ENCODE peak calls at places on chromosomes 4 and X, in four cellular contexts. C, S, Y and H are unnamed samples. For H3K27me3, the result is how much of the 10 kb centered on the place peaks cover.

GRCh38 chr4:184384056-184384809 is 90.1 kb downstream of the IRF2 start:
- DNase-seq in C (peak), S (no peak), Y (peak), H (peak)

GRCh38 chrX:38959736-38960534 is 158.7 kb downstream of the MID1IP1 start:
- DNase-seq in C (no peak), S (no peak), Y (no peak), H (no peak)

GRCh38 chrX:23990455-23990854 is 36.5 kb downstream of the KLHL15 start:
- DNase-seq in C (no peak), S (no peak), Y (no peak), H (no peak)

GRCh38 chr4:147334478-147334877 is 146.4 kb upstream of the EDNRA start:
- DNase-seq in C (no peak), S (no peak), Y (peak), H (no peak)

GRCh38 chr4:146435962-146436361 is 85.8 kb downstream of the SLC10A7 start:
- DNase-seq in C (no peak), S (no peak), Y (no peak), H (no peak)

GRCh38 chr4:120517966-120518365 is 404.6 kb downstream of the PRDM5 start:
- DNase-seq in C (peak), S (no peak), Y (peak), H (peak)

GRCh38 chr4:185573651-185574199 is 38.4 kb upstream of the PDLIM3 start:
- DNase-seq in C (peak), S (no peak), Y (peak), H (peak)

GRCh38 chr4:155974957-155975356 is 21.3 kb upstream of the CTSO start:
- DNase-seq in C (no peak), S (no peak), Y (no peak), H (no peak)

GRCh38 chr4:111475001-111475400 is 670.3 kb upstream of the FAM241A start:
- DNase-seq in C (peak), S (no peak), Y (peak), H (no peak)

GRCh38 chrX:38166478-38167083 is 54.1 kb downstream of the SRPX start:
- DNase-seq in C (peak), S (no peak), Y (peak), H (no peak)

GRCh38 chrX:7852166-7852565 is 9.2 kb downstream of the VCX start:
- DNase-seq in C (no peak), S (no peak), Y (no peak), H (no peak)
- TF ChIP-seq CTCF in C (no peak), S (no peak), Y (no peak), H (no peak)

DNA sequence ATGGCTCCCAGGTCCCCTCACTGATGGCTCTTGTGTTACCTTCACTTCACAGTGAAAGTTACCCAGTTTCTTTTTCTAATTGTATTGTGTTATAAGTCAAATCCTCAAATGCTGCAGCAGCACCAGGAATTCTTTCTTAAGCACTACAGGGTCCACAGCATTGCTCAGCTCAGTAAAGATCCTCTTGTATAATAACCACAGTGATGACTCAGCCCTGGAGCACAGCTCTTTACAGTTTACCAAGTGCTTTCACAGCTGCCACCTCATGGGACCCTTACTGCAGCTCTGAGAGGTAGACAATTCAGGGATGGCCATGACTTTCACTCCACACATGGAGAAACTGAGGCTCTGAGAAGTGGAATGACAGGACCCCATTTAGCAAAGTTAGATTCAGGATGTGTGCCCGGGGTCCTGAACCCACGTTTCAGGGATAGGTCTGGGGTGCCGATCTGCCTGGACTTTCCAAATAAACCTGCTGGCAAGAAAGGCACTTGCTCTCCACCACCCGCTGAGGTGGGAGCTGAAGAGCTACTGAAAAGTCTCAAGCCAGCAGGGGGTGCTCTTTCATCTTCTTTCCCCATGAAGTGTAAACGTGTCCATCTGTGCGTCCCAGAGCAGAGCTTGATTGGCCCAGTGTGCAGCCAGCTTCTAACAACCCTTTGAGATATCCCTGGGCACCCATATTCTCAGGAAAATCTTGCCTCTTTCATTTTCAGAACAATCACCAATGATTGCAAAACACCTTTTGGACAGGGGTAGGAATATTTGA is 35.7 kb upstream of the GABRQ start:
- DNase-seq in C (peak), S (no peak), Y (no peak), H (no peak)
- H3K27me3 ChIP-seq in C (under half), S (under half), Y (under half), H (under half)

DNA sequence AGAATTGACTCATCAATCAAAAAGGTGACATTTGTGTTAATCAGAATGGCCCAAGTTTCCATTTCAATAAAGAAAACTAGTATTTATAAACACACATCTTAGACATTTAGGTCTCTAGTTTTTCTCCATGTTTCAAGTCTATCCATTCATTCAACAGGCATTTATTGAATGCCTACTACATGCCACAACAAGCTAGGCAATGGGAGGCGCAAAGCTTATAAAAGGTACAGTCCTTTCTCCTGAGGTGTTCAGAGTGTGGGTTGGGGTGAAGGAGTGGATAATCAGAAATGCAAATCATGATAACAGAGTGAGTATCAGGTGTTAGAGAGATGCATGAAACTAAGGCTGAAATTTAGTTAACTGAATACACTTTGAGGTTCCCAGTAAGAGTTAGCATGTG is 78.0 kb downstream of the HCCS start:
- DNase-seq in C (no peak), S (no peak), Y (no peak), H (no peak)
- TF ChIP-seq CTCF in C (no peak), S (no peak), Y (no peak), H (no peak)

GRCh38 chr4:3744901-3745300 is 21.3 kb upstream of the ADRA2C start:
- DNase-seq in C (no peak), S (no peak), Y (no peak), H (no peak)
- H3K27me3 ChIP-seq in C (under half), S (half or more), Y (half or more), H (under half)